ENCODE peak calls at places on chromosomes 2 and 18, in five cellular contexts. One of them, this sample, is unnamed.

GRCh38 chr2:191441761-191442160 is 196.6 kb downstream of the MYO1B start:
- DNase-seq in activated CD8-positive, alpha-beta memory T cell treated with anti-CD3 and anti-CD28 coated beads, Interleukin-2, amount 50 U/mL, for 48 hours: no peak
- DNase-seq in amygdala: no peak
- DNase-seq in kidney glomerular epithelial cell: no peak
- DNase-seq in upper lobe of right lung: no peak
- DNase-seq in this sample: no peak

GRCh38 chr18:58314284-58314683 is 270.3 kb downstream of the NEDD4L start:
- DNase-seq in amygdala: peak
- DNase-seq in activated CD8-positive, alpha-beta memory T cell treated with anti-CD3 and anti-CD28 coated beads, Interleukin-2, amount 50 U/mL, for 48 hours: no peak
- DNase-seq in upper lobe of right lung: no peak
- DNase-seq in kidney glomerular epithelial cell: peak
- DNase-seq in this sample: peak

GRCh38 chr2:69436937-69437750 is at the start of gene NFU1:
- DNase-seq in kidney glomerular epithelial cell: peak
- DNase-seq in upper lobe of right lung: peak
- DNase-seq in activated CD8-positive, alpha-beta memory T cell treated with anti-CD3 and anti-CD28 coated beads, Interleukin-2, amount 50 U/mL, for 48 hours: peak
- DNase-seq in amygdala: peak
- DNase-seq in this sample: peak

GRCh38 chr2:48545244-48545643 is 15.3 kb downstream of the STON1 start:
- DNase-seq in activated CD8-positive, alpha-beta memory T cell treated with anti-CD3 and anti-CD28 coated beads, Interleukin-2, amount 50 U/mL, for 48 hours: no peak
- DNase-seq in amygdala: no peak
- DNase-seq in upper lobe of right lung: no peak
- DNase-seq in kidney glomerular epithelial cell: no peak
- DNase-seq in this sample: no peak

GRCh38 chr2:10384089-10384734 is 63.9 kb downstream of the ODC1 start:
- DNase-seq in activated CD8-positive, alpha-beta memory T cell treated with anti-CD3 and anti-CD28 coated beads, Interleukin-2, amount 50 U/mL, for 48 hours: no peak
- DNase-seq in upper lobe of right lung: no peak
- DNase-seq in kidney glomerular epithelial cell: no peak
- DNase-seq in amygdala: no peak
- DNase-seq in this sample: no peak

GRCh38 chr2:234290671-234291070 is 206.2 kb downstream of the ARL4C start:
- DNase-seq in kidney glomerular epithelial cell: no peak
- DNase-seq in amygdala: no peak
- DNase-seq in activated CD8-positive, alpha-beta memory T cell treated with anti-CD3 and anti-CD28 coated beads, Interleukin-2, amount 50 U/mL, for 48 hours: peak
- DNase-seq in upper lobe of right lung: no peak
- DNase-seq in this sample: no peak

GRCh38 chr18:74397572-74397971 is 59.5 kb downstream of the DIPK1C start:
- DNase-seq in activated CD8-positive, alpha-beta memory T cell treated with anti-CD3 and anti-CD28 coated beads, Interleukin-2, amount 50 U/mL, for 48 hours: no peak
- DNase-seq in upper lobe of right lung: no peak
- DNase-seq in amygdala: no peak
- DNase-seq in kidney glomerular epithelial cell: no peak
- DNase-seq in this sample: no peak

GRCh38 chr2:74886811-74887210 is 52.9 kb downstream of the HK2 start:
- DNase-seq in amygdala: no peak
- DNase-seq in activated CD8-positive, alpha-beta memory T cell treated with anti-CD3 and anti-CD28 coated beads, Interleukin-2, amount 50 U/mL, for 48 hours: peak
- DNase-seq in kidney glomerular epithelial cell: no peak
- DNase-seq in upper lobe of right lung: no peak
- DNase-seq in this sample: no peak

GRCh38 chr18:59549797-59550516 is 147.3 kb downstream of the CCBE1 start:
- DNase-seq in activated CD8-positive, alpha-beta memory T cell treated with anti-CD3 and anti-CD28 coated beads, Interleukin-2, amount 50 U/mL, for 48 hours: no peak
- DNase-seq in upper lobe of right lung: no peak
- DNase-seq in amygdala: peak
- DNase-seq in kidney glomerular epithelial cell: no peak
- DNase-seq in this sample: no peak